ENCODE peak calls at places on chromosomes 16 and 17, in seven cellular contexts. E is GM12865, H is colonic mucosa, T is dorsolateral prefrontal cortex, X is astrocyte, L is AG09319, N is omental fat pad. W is an unnamed sample.

GRCh38 chr17:71035226-71035625 is 865.9 kb downstream of the KCNJ2 start:
- DNase-seq in E (no peak), H (no peak), T (no peak), X (no peak), L (no peak), N (no peak), W (no peak)

GRCh38 chr16:27918755-27919154 is 144.8 kb downstream of the GSG1L start:
- DNase-seq in E (no peak), H (no peak), T (no peak), X (peak), L (no peak), N (no peak), W (no peak)

GRCh38 chr17:57956311-57957119 is 1.3 kb upstream of the CUEDC1 start:
- DNase-seq in E (peak), H (peak), T (peak), X (no peak), L (no peak), N (no peak), W (no peak)

GRCh38 chr16:12143776-12144175 is 167.2 kb downstream of the SNX29 start:
- DNase-seq in E (no peak), H (no peak), T (no peak), X (no peak), L (no peak), N (no peak), W (no peak)

GRCh38 chr17:14818469-14818868 is 446.7 kb downstream of the PMP22 start:
- DNase-seq in E (no peak), H (no peak), T (no peak), X (no peak), L (no peak), N (no peak), W (no peak)

GRCh38 chr16:88977028-88977844 is at the start of gene CBFA2T3:
- DNase-seq in E (peak), H (peak), T (peak), X (no peak), L (no peak), N (no peak), W (no peak)

GRCh38 chr16:26391833-26392232 is 674.9 kb upstream of the C16orf82 start:
- DNase-seq in E (no peak), H (no peak), T (no peak), X (no peak), L (no peak), N (no peak), W (no peak)

GRCh38 chr16:10539793-10540192 is 40.6 kb downstream of the EMP2 start:
- DNase-seq in E (no peak), H (no peak), T (no peak), X (no peak), L (no peak), N (no peak), W (no peak)

GRCh38 chr17:40417258-40417608 is 463 bp downstream of the TOP2A start:
- DNase-seq in E (no peak), H (peak), T (no peak), X (no peak), L (no peak), N (no peak), W (no peak)

GRCh38 chr17:78315355-78316114 is 44.3 kb downstream of the SOCS3 start:
- DNase-seq in E (peak), H (peak), T (no peak), X (peak), L (peak), N (peak), W (no peak)

GRCh38 chr17:79923974-79924638 is 84.9 kb upstream of the CBX4 start:
- DNase-seq in E (peak), H (peak), T (no peak), X (no peak), L (no peak), N (no peak), W (no peak)

GRCh38 chr17:28057731-28058246 is 15.3 kb downstream of the NLK start:
- DNase-seq in E (peak), H (no peak), T (no peak), X (peak), L (no peak), N (no peak), W (no peak)

GRCh38 chr16:69123894-69124293 is 8.5 kb downstream of the CHTF8 start:
- DNase-seq in E (peak), H (peak), T (no peak), X (peak), L (peak), N (no peak), W (no peak)

GRCh38 chr16:86121611-86122010 is 222.6 kb downstream of the IRF8 start:
- DNase-seq in E (no peak), H (no peak), T (no peak), X (no peak), L (no peak), N (no peak), W (no peak)

GRCh38 chr17:77963441-77963840 is 4.9 kb downstream of the TNRC6C start:
- DNase-seq in E (no peak), H (no peak), T (peak), X (peak), L (peak), N (no peak), W (no peak)

GRCh38 chr16:16062023-16062932 is 112.9 kb downstream of the ABCC1 start:
- DNase-seq in E (peak), H (no peak), T (no peak), X (no peak), L (no peak), N (no peak), W (no peak)

GRCh38 chr17:28125530-28126382 is 83.3 kb downstream of the NLK start:
- DNase-seq in E (no peak), H (no peak), T (no peak), X (no peak), L (no peak), N (no peak), W (no peak)

GRCh38 chr17:67377727-67378443 is 804 bp downstream of the PITPNC1 start:
- DNase-seq in E (peak), H (peak), T (no peak), X (peak), L (no peak), N (no peak), W (no peak)

GRCh38 chr16:27436065-27436464 is 34.1 kb downstream of the IL21R start:
- DNase-seq in E (no peak), H (peak), T (peak), X (no peak), L (no peak), N (no peak), W (no peak)

GRCh38 chr17:44304651-44305050 is 3.8 kb upstream of the RUNDC3A start:
- DNase-seq in E (no peak), H (no peak), T (no peak), X (no peak), L (no peak), N (no peak), W (no peak)

GRCh38 chr17:71438631-71439146 is 682.1 kb upstream of the SOX9 start:
- DNase-seq in E (no peak), H (no peak), T (no peak), X (peak), L (peak), N (no peak), W (no peak)

GRCh38 chr16:54015147-54015546 is 271.4 kb downstream of the IRX3 start:
- DNase-seq in E (no peak), H (no peak), T (no peak), X (no peak), L (no peak), N (no peak), W (no peak)

GRCh38 chr16:81901483-81901882 is 109.8 kb downstream of the SDR42E1 start:
- DNase-seq in E (no peak), H (no peak), T (no peak), X (no peak), L (no peak), N (no peak), W (no peak)

GRCh38 chr16:81902025-81902424 is 109.2 kb downstream of the SDR42E1 start:
- DNase-seq in E (no peak), H (no peak), T (no peak), X (no peak), L (no peak), N (no peak), W (no peak)

GRCh38 chr16:81900456-81900855 is 110.8 kb downstream of the SDR42E1 start:
- DNase-seq in E (no peak), H (no peak), T (no peak), X (no peak), L (no peak), N (no peak), W (no peak)

GRCh38 chr16:81899601-81900000 is 111.7 kb downstream of the SDR42E1 start:
- DNase-seq in E (no peak), H (no peak), T (no peak), X (no peak), L (no peak), N (no peak), W (no peak)

GRCh38 chr16:81900014-81900413 is 111.3 kb downstream of the SDR42E1 start:
- DNase-seq in E (no peak), H (no peak), T (no peak), X (no peak), L (no peak), N (no peak), W (no peak)
- TF ChIP-seq CTCF in E (no peak), H (no peak), T (no peak), X (no peak), L (no peak), N (no peak), W (no peak)

GRCh38 chr17:11880714-11881113 is 116.6 kb downstream of the ZNF18 start:
- DNase-seq in E (peak), H (peak), T (no peak), X (no peak), L (no peak), N (no peak), W (no peak)
- TF ChIP-seq CTCF in E (peak), H (no peak), T (peak), X (no peak), L (no peak), N (no peak), W (peak)

GRCh38 chr17:46266656-46267544 is 28.0 kb upstream of the LRRC37A start:
- DNase-seq in E (peak), H (peak), T (peak), X (peak), L (peak), N (peak), W (peak)
- TF ChIP-seq CTCF in E (no peak), H (no peak), T (peak), X (no peak), L (no peak), N (no peak), W (no peak)

DNA sequence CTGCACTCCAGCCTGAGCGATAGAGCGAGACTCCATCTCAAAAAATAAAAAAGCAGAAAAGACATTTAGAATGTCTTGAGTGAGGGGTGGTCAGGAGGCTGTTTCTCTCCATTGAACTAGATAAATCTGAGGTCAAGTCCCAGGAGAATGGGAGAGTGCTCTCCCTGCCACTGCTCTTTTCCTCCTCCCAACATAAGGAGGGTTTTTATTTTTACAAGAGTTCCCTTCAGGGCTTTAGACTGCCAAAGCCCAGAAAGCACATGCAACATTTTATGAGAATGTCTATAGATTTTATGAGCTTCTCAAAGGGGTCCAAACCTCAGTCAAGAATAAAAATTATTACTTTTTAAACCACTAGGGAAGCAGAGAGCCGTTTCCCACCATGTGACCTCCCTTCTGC is 1.6 kb downstream of the RND2 start:
- DNase-seq in E (no peak), H (no peak), T (no peak), X (no peak), L (no peak), N (no peak), W (no peak)
- TF ChIP-seq CTCF in E (no peak), H (no peak), T (no peak), X (no peak), L (no peak), N (no peak), W (no peak)

GRCh38 chr16:71214771-71215381 is 15.6 kb downstream of the HYDIN start:
- DNase-seq in E (peak), H (no peak), T (no peak), X (no peak), L (no peak), N (no peak), W (no peak)
- TF ChIP-seq CTCF in E (peak), H (no peak), T (peak), X (no peak), L (no peak), N (no peak), W (peak)

DNA sequence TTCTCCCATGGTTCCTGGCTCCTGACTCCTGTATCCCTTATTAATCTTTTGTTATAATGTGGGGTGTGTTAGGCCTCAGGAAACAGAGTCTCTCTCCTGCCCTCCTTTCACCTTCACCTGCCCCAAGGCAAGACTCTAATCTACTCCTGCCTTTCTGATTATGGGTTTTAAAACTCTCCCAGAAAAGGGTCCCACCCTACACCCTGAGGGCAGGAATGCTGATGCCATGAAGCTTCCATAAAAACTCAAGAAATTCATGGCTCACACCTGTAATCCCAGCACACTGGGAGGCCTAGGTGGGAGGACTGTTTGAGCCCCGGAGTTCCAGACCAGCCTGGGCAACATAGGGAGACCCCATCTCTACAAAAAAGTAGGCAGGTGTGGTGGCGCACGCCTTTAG is 18.6 kb upstream of the SRCAP start:
- DNase-seq in E (no peak), H (no peak), T (no peak), X (no peak), L (no peak), N (no peak), W (no peak)
- TF ChIP-seq CTCF in E (no peak), H (no peak), T (no peak), X (no peak), L (no peak), N (no peak), W (no peak)

GRCh38 chr16:74623214-74623842 is 16.4 kb upstream of the GLG1 start:
- DNase-seq in E (peak), H (no peak), T (no peak), X (peak), L (no peak), N (no peak), W (no peak)
- TF ChIP-seq CTCF in E (peak), H (peak), T (peak), X (peak), L (peak), N (no peak), W (peak)

GRCh38 chr16:22979038-22979437 is 165.1 kb downstream of the HS3ST2 start:
- DNase-seq in E (no peak), H (no peak), T (no peak), X (no peak), L (no peak), N (no peak), W (no peak)
- TF ChIP-seq CTCF in E (no peak), H (no peak), T (peak), X (no peak), L (no peak), N (no peak), W (no peak)

W was measured in D721Med.